ENCODE peak calls at places on chromosomes 11 and 22, in seven cellular contexts. One of them, this sample, is unnamed. For H3K4me1, the result is how much of the 10 kb centered on the place peaks cover.

GRCh38 chr11:126969865-126970479 is 30.6 kb downstream of the KIRREL3 start:
- DNase-seq in OCI-LY7: no peak
- DNase-seq in sigmoid colon: no peak
- DNase-seq in transverse colon: no peak
- DNase-seq in IMR-90: peak
- DNase-seq in K562: peak
- DNase-seq in breast epithelium: no peak
- DNase-seq in this sample: no peak

GRCh38 chr11:87260811-87261210 is 223.1 kb downstream of the TMEM135 start:
- DNase-seq in OCI-LY7: no peak
- DNase-seq in sigmoid colon: no peak
- DNase-seq in transverse colon: no peak
- DNase-seq in IMR-90: no peak
- DNase-seq in K562: no peak
- DNase-seq in breast epithelium: no peak
- DNase-seq in this sample: no peak

GRCh38 chr11:78022397-78023396 is at the start of gene KCTD14:
- DNase-seq in OCI-LY7: no peak
- DNase-seq in sigmoid colon: peak
- DNase-seq in transverse colon: peak
- DNase-seq in IMR-90: no peak
- DNase-seq in K562: no peak
- DNase-seq in breast epithelium: peak
- DNase-seq in this sample: peak

GRCh38 chr22:48276933-48277867 is 1514.8 kb downstream of the TBC1D22A start:
- DNase-seq in OCI-LY7: no peak
- DNase-seq in sigmoid colon: peak
- DNase-seq in transverse colon: peak
- DNase-seq in IMR-90: no peak
- DNase-seq in K562: no peak
- DNase-seq in breast epithelium: no peak
- DNase-seq in this sample: no peak

GRCh38 chr11:28585007-28585406 is 476.8 kb downstream of the METTL15 start:
- DNase-seq in OCI-LY7: no peak
- DNase-seq in sigmoid colon: no peak
- DNase-seq in transverse colon: no peak
- DNase-seq in IMR-90: peak
- DNase-seq in K562: no peak
- DNase-seq in breast epithelium: no peak
- DNase-seq in this sample: no peak

GRCh38 chr11:105618343-105618955 is 8.6 kb downstream of the GRIA4 start:
- DNase-seq in OCI-LY7: no peak
- DNase-seq in sigmoid colon: no peak
- DNase-seq in transverse colon: no peak
- DNase-seq in IMR-90: peak
- DNase-seq in K562: no peak
- DNase-seq in breast epithelium: no peak
- DNase-seq in this sample: no peak

GRCh38 chr11:11036185-11037161 is 178.6 kb upstream of the ZBED5 start:
- DNase-seq in OCI-LY7: peak
- DNase-seq in sigmoid colon: no peak
- DNase-seq in transverse colon: no peak
- DNase-seq in IMR-90: peak
- DNase-seq in K562: peak
- DNase-seq in breast epithelium: no peak
- DNase-seq in this sample: no peak

GRCh38 chr11:110311783-110312578 is 15.6 kb upstream of the RDX start:
- DNase-seq in OCI-LY7: no peak
- DNase-seq in sigmoid colon: no peak
- DNase-seq in transverse colon: no peak
- DNase-seq in IMR-90: peak
- DNase-seq in K562: peak
- DNase-seq in breast epithelium: no peak
- DNase-seq in this sample: no peak

GRCh38 chr11:93444671-93445073 is 98.5 kb downstream of the SMCO4 start:
- DNase-seq in OCI-LY7: no peak
- DNase-seq in sigmoid colon: no peak
- DNase-seq in transverse colon: no peak
- DNase-seq in IMR-90: peak
- DNase-seq in K562: peak
- DNase-seq in breast epithelium: no peak
- DNase-seq in this sample: no peak

GRCh38 chr22:43435851-43436535 is 24.2 kb downstream of the MPPED1 start:
- DNase-seq in OCI-LY7: no peak
- DNase-seq in sigmoid colon: no peak
- DNase-seq in transverse colon: no peak
- DNase-seq in IMR-90: no peak
- DNase-seq in K562: no peak
- DNase-seq in breast epithelium: peak
- DNase-seq in this sample: peak

GRCh38 chr22:17789379-17790200 is 15.3 kb upstream of the BID start:
- DNase-seq in OCI-LY7: no peak
- DNase-seq in sigmoid colon: no peak
- DNase-seq in transverse colon: no peak
- DNase-seq in IMR-90: no peak
- DNase-seq in K562: no peak
- DNase-seq in breast epithelium: no peak
- DNase-seq in this sample: no peak

GRCh38 chr11:82994615-82995014 is 77.1 kb downstream of the RAB30 start:
- DNase-seq in OCI-LY7: no peak
- DNase-seq in sigmoid colon: no peak
- DNase-seq in transverse colon: no peak
- DNase-seq in IMR-90: no peak
- DNase-seq in K562: no peak
- DNase-seq in breast epithelium: no peak
- DNase-seq in this sample: no peak

GRCh38 chr11:17171342-17171741 is 36.4 kb downstream of the PIK3C2A start:
- DNase-seq in OCI-LY7: no peak
- DNase-seq in sigmoid colon: no peak
- DNase-seq in transverse colon: no peak
- DNase-seq in IMR-90: peak
- DNase-seq in K562: no peak
- DNase-seq in breast epithelium: no peak
- DNase-seq in this sample: no peak

GRCh38 chr11:125663910-125664309 is 16.7 kb downstream of the ACRV1 start:
- DNase-seq in OCI-LY7: no peak
- DNase-seq in sigmoid colon: no peak
- DNase-seq in transverse colon: no peak
- DNase-seq in IMR-90: no peak
- DNase-seq in K562: no peak
- DNase-seq in breast epithelium: no peak
- DNase-seq in this sample: no peak

DNA sequence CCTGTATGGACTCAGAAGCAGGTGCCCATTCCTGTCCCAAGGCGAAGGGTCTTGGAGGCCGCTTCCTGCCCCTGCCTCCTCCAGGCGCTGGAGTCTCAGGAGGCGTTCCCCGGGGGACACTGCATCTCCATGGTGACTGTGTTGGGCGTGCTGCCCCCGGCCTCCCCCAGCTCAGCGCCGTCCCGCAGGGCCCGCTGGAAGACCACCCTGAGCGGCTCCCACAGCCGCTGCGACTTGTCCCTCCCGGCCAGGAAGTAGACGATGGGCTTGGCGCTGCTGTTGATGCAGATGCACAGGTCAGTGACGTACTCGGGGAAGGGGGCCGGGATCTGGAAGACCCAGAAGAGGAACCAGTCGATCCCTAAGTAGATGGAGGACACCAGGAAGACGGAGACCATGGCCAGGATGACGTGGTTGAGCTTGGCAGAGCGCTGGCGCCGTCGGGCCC is 7.8 kb downstream of the MRGPRF start:
- DNase-seq in OCI-LY7: no peak
- DNase-seq in sigmoid colon: peak
- DNase-seq in transverse colon: no peak
- DNase-seq in IMR-90: no peak
- DNase-seq in K562: no peak
- DNase-seq in breast epithelium: no peak
- DNase-seq in this sample: no peak
- H3K4me1 ChIP-seq in OCI-LY7: under half
- H3K4me1 ChIP-seq in sigmoid colon: half or more
- H3K4me1 ChIP-seq in transverse colon: under half
- H3K4me1 ChIP-seq in IMR-90: under half
- H3K4me1 ChIP-seq in K562: under half
- H3K4me1 ChIP-seq in breast epithelium: under half
- H3K4me1 ChIP-seq in this sample: half or more

GRCh38 chr22:44489817-44490216 is 8.2 kb downstream of the RTL6 start:
- DNase-seq in OCI-LY7: no peak
- DNase-seq in sigmoid colon: no peak
- DNase-seq in transverse colon: no peak
- DNase-seq in IMR-90: no peak
- DNase-seq in K562: no peak
- DNase-seq in breast epithelium: no peak
- DNase-seq in this sample: no peak

GRCh38 chr22:44489026-44489425 is 9.0 kb downstream of the RTL6 start:
- DNase-seq in OCI-LY7: no peak
- DNase-seq in sigmoid colon: no peak
- DNase-seq in transverse colon: no peak
- DNase-seq in IMR-90: no peak
- DNase-seq in K562: no peak
- DNase-seq in breast epithelium: no peak
- DNase-seq in this sample: no peak

GRCh38 chr22:44485494-44485893 is 12.5 kb downstream of the RTL6 start:
- DNase-seq in OCI-LY7: no peak
- DNase-seq in sigmoid colon: no peak
- DNase-seq in transverse colon: no peak
- DNase-seq in IMR-90: no peak
- DNase-seq in K562: no peak
- DNase-seq in breast epithelium: no peak
- DNase-seq in this sample: no peak

GRCh38 chr22:44486538-44486937 is 11.5 kb downstream of the RTL6 start:
- DNase-seq in OCI-LY7: no peak
- DNase-seq in sigmoid colon: no peak
- DNase-seq in transverse colon: no peak
- DNase-seq in IMR-90: peak
- DNase-seq in K562: no peak
- DNase-seq in breast epithelium: no peak
- DNase-seq in this sample: no peak

DNA sequence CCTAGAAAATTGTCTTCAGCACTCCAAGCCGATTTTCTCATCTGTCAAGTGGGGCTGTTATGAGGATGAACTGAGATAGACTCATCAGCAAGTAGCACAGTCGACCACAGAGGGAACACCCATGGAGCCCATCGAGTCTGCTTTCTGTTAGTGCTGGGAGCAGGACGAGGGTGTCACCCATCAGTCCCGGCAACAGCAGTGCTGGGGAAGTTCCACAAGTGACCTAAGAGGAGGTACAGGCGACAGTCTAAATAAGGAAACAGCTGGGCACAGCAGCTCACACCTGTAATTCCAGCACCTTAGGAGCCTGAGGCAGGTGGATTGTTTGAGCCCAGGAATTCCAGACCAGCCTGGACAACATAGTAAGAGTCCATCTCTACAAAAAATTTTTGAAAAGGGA is 9.7 kb downstream of the RTL6 start:
- DNase-seq in OCI-LY7: no peak
- DNase-seq in sigmoid colon: no peak
- DNase-seq in transverse colon: no peak
- DNase-seq in IMR-90: no peak
- DNase-seq in K562: no peak
- DNase-seq in breast epithelium: no peak
- DNase-seq in this sample: no peak
- H3K4me1 ChIP-seq in OCI-LY7: under half
- H3K4me1 ChIP-seq in sigmoid colon: under half
- H3K4me1 ChIP-seq in transverse colon: under half
- H3K4me1 ChIP-seq in IMR-90: under half
- H3K4me1 ChIP-seq in K562: under half
- H3K4me1 ChIP-seq in breast epithelium: under half
- H3K4me1 ChIP-seq in this sample: under half

GRCh38 chr22:37896939-37897338 is 9.2 kb upstream of the MICALL1 start:
- DNase-seq in OCI-LY7: no peak
- DNase-seq in sigmoid colon: no peak
- DNase-seq in transverse colon: no peak
- DNase-seq in IMR-90: no peak
- DNase-seq in K562: no peak
- DNase-seq in breast epithelium: no peak
- DNase-seq in this sample: no peak

GRCh38 chr22:37894939-37895670 is 11.0 kb upstream of the MICALL1 start:
- DNase-seq in OCI-LY7: no peak
- DNase-seq in sigmoid colon: no peak
- DNase-seq in transverse colon: no peak
- DNase-seq in IMR-90: no peak
- DNase-seq in K562: no peak
- DNase-seq in breast epithelium: peak
- DNase-seq in this sample: peak

GRCh38 chr22:37898441-37899181 is 7.5 kb upstream of the MICALL1 start:
- DNase-seq in OCI-LY7: no peak
- DNase-seq in sigmoid colon: peak
- DNase-seq in transverse colon: no peak
- DNase-seq in IMR-90: no peak
- DNase-seq in K562: no peak
- DNase-seq in breast epithelium: peak
- DNase-seq in this sample: peak

GRCh38 chr22:37897805-37898204 is 8.3 kb upstream of the MICALL1 start:
- DNase-seq in OCI-LY7: no peak
- DNase-seq in sigmoid colon: no peak
- DNase-seq in transverse colon: no peak
- DNase-seq in IMR-90: no peak
- DNase-seq in K562: no peak
- DNase-seq in breast epithelium: no peak
- DNase-seq in this sample: no peak

GRCh38 chr22:37896181-37896592 is 9.9 kb upstream of the MICALL1 start:
- DNase-seq in OCI-LY7: peak
- DNase-seq in sigmoid colon: no peak
- DNase-seq in transverse colon: peak
- DNase-seq in IMR-90: peak
- DNase-seq in K562: no peak
- DNase-seq in breast epithelium: peak
- DNase-seq in this sample: peak
- H3K4me1 ChIP-seq in OCI-LY7: under half
- H3K4me1 ChIP-seq in sigmoid colon: half or more
- H3K4me1 ChIP-seq in transverse colon: under half
- H3K4me1 ChIP-seq in IMR-90: under half
- H3K4me1 ChIP-seq in K562: under half
- H3K4me1 ChIP-seq in breast epithelium: under half
- H3K4me1 ChIP-seq in this sample: half or more

GRCh38 chr11:12090061-12090572 is 20.3 kb upstream of the MICAL2 start:
- DNase-seq in OCI-LY7: peak
- DNase-seq in sigmoid colon: no peak
- DNase-seq in transverse colon: no peak
- DNase-seq in IMR-90: peak
- DNase-seq in K562: peak
- DNase-seq in breast epithelium: peak
- DNase-seq in this sample: no peak

GRCh38 chr11:12091957-12092558 is 18.3 kb upstream of the MICAL2 start:
- DNase-seq in OCI-LY7: no peak
- DNase-seq in sigmoid colon: no peak
- DNase-seq in transverse colon: peak
- DNase-seq in IMR-90: no peak
- DNase-seq in K562: no peak
- DNase-seq in breast epithelium: no peak
- DNase-seq in this sample: no peak

GRCh38 chr11:12090761-12091261 is 19.6 kb upstream of the MICAL2 start:
- DNase-seq in OCI-LY7: no peak
- DNase-seq in sigmoid colon: no peak
- DNase-seq in transverse colon: peak
- DNase-seq in IMR-90: no peak
- DNase-seq in K562: no peak
- DNase-seq in breast epithelium: no peak
- DNase-seq in this sample: peak

GRCh38 chr11:12094872-12095800 is 15.3 kb upstream of the MICAL2 start:
- DNase-seq in OCI-LY7: no peak
- DNase-seq in sigmoid colon: no peak
- DNase-seq in transverse colon: peak
- DNase-seq in IMR-90: no peak
- DNase-seq in K562: peak
- DNase-seq in breast epithelium: peak
- DNase-seq in this sample: peak

GRCh38 chr11:12092714-12093113 is 17.7 kb upstream of the MICAL2 start:
- DNase-seq in OCI-LY7: no peak
- DNase-seq in sigmoid colon: no peak
- DNase-seq in transverse colon: no peak
- DNase-seq in IMR-90: no peak
- DNase-seq in K562: no peak
- DNase-seq in breast epithelium: no peak
- DNase-seq in this sample: no peak
- H3K4me1 ChIP-seq in OCI-LY7: under half
- H3K4me1 ChIP-seq in sigmoid colon: under half
- H3K4me1 ChIP-seq in transverse colon: half or more
- H3K4me1 ChIP-seq in IMR-90: under half
- H3K4me1 ChIP-seq in K562: under half
- H3K4me1 ChIP-seq in breast epithelium: under half
- H3K4me1 ChIP-seq in this sample: under half